ENCODE peak calls at places on chromosomes 2 and 18, in four cellular contexts. Y is H4, E is activated T-cell treated with anti-CD3 and anti-CD28 coated beads for 4 hours, I is DMS153. D is an unnamed sample.

GRCh38 chr2:79833235-79833878 is 320.5 kb downstream of the CTNNA2 start:
- DNase-seq in Y (no peak), E (no peak), I (no peak), D (no peak)

GRCh38 chr2:233764264-233764663 is 4.2 kb downstream of the UGT1A1 start:
- DNase-seq in Y (peak; percentile 96), E (no peak), I (no peak), D (no peak)

GRCh38 chr2:178920916-178921513 is 113.8 kb upstream of the TTN start:
- DNase-seq in Y (no peak), E (no peak), I (no peak), D (no peak)

GRCh38 chr2:74500578-74500946 is 1.2 kb upstream of the LBX2 start:
- DNase-seq in Y (no peak), E (no peak), I (no peak), D (no peak)

GRCh38 chr18:72697706-72698105 is 153.6 kb upstream of the CBLN2 start:
- DNase-seq in Y (peak; percentile 38), E (no peak), I (no peak), D (no peak)

GRCh38 chr2:235936493-235936892 is 231.7 kb downstream of the GBX2 start:
- DNase-seq in Y (no peak), E (no peak), I (no peak), D (no peak)

GRCh38 chr2:199463708-199464613 is 6.2 kb upstream of the SATB2 start:
- DNase-seq in Y (no peak), E (no peak), I (no peak), D (no peak)

GRCh38 chr2:5164806-5165525 is 527.2 kb upstream of the SOX11 start:
- DNase-seq in Y (no peak), E (no peak), I (no peak), D (peak; percentile 44)

GRCh38 chr18:23283933-23284430 is 148.7 kb downstream of the CABLES1 start:
- DNase-seq in Y (peak; percentile 35), E (no peak), I (no peak), D (peak; percentile 63)

GRCh38 chr2:172597191-172597842 is 41.4 kb downstream of the PDK1 start:
- DNase-seq in Y (no peak), E (no peak), I (no peak), D (no peak)

GRCh38 chr18:49399003-49399402 is 61.4 kb downstream of the DYM start:
- DNase-seq in Y (no peak), E (no peak), I (no peak), D (no peak)

GRCh38 chr18:9323750-9324445 is 10.7 kb upstream of the TWSG1 start:
- DNase-seq in Y (peak; percentile 73), E (no peak), I (no peak), D (no peak)

GRCh38 chr2:21282515-21282898 is 158.7 kb downstream of the TDRD15 start:
- DNase-seq in Y (no peak), E (no peak), I (no peak), D (no peak)

GRCh38 chr2:26061539-26061938 is 27.7 kb downstream of the RAB10 start:
- DNase-seq in Y (no peak), E (no peak), I (no peak), D (no peak)

GRCh38 chr2:29054430-29054829 is 19.9 kb downstream of the PCARE start:
- DNase-seq in Y (no peak), E (no peak), I (no peak), D (no peak)

GRCh38 chr2:58710795-58711279 is 469.7 kb upstream of the FANCL start:
- DNase-seq in Y (peak; percentile 39), E (no peak), I (no peak), D (no peak)

GRCh38 chr2:105712981-105713596 is 31.6 kb upstream of the NCK2 start:
- DNase-seq in Y (peak; percentile 19), E (no peak), I (no peak), D (no peak)

GRCh38 chr2:190922411-190922810 is 41.8 kb downstream of the GLS start:
- DNase-seq in Y (no peak), E (no peak), I (no peak), D (no peak)

GRCh38 chr18:63528863-63529492 is 13.2 kb upstream of the SERPINB12 start:
- DNase-seq in Y (no peak), E (no peak), I (no peak), D (no peak)

GRCh38 chr2:196987654-196988364 is 61.3 kb upstream of the PGAP1 start:
- DNase-seq in Y (peak; percentile 95), E (peak; percentile 25), I (peak; percentile 94), D (peak; percentile 94)

GRCh38 chr18:68172842-68173549 is 541.9 kb downstream of the TMX3 start:
- DNase-seq in Y (no peak), E (no peak), I (no peak), D (no peak)